ENCODE peak calls at places on chromosomes 13 and 19, in nine cellular contexts. Q, W, O, P, X, G, L, K and F are unnamed samples.

GRCh38 chr13:75365724-75366173 is 116.2 kb downstream of the TBC1D4 start:
- DNase-seq in Q (no peak), W (peak), O (no peak), P (no peak), X (no peak), G (no peak), L (peak), K (no peak), F (peak)

GRCh38 chr13:100436099-100436498 is 152.5 kb downstream of the GGACT start:
- DNase-seq in Q (peak), W (no peak), O (no peak), P (peak), X (no peak), G (no peak), L (no peak), K (no peak), F (no peak)

GRCh38 chr13:98775844-98776598 is 23.5 kb upstream of the SLC15A1 start:
- DNase-seq in Q (peak), W (no peak), O (no peak), P (peak), X (no peak), G (no peak), L (peak), K (no peak), F (peak)

GRCh38 chr13:21616880-21617279 is 12.9 kb upstream of the MICU2 start:
- DNase-seq in Q (no peak), W (no peak), O (no peak), P (peak), X (no peak), G (no peak), L (no peak), K (no peak), F (no peak)

GRCh38 chr19:6417713-6418561 is 6.7 kb downstream of the KHSRP start:
- DNase-seq in Q (no peak), W (no peak), O (no peak), P (no peak), X (no peak), G (no peak), L (no peak), K (peak), F (no peak)

GRCh38 chr13:67343777-67344176 is 113.6 kb upstream of the PCDH9 start:
- DNase-seq in Q (no peak), W (no peak), O (no peak), P (no peak), X (peak), G (peak), L (no peak), K (no peak), F (no peak)

GRCh38 chr13:53466576-53466975 is 438.0 kb downstream of the OLFM4 start:
- DNase-seq in Q (no peak), W (no peak), O (no peak), P (no peak), X (no peak), G (no peak), L (no peak), K (no peak), F (no peak)

GRCh38 chr13:77833331-77833863 is 85.2 kb downstream of the EDNRB start:
- DNase-seq in Q (no peak), W (no peak), O (no peak), P (no peak), X (no peak), G (no peak), L (no peak), K (peak), F (no peak)

GRCh38 chr19:44303305-44303704 is 1.5 kb downstream of the ZNF235 start:
- DNase-seq in Q (no peak), W (no peak), O (no peak), P (no peak), X (no peak), G (no peak), L (no peak), K (no peak), F (no peak)